ENCODE peak calls at places on chromosome 1, in six cellular contexts. M, J, H, X, F and N are unnamed samples.

GRCh38 chr1:223429313-223429731 is 36.1 kb downstream of the CCDC185 start:
- DNase-seq in F (no peak), X (no peak), J (peak), H (peak), M (no peak), N (no peak)

GRCh38 chr1:1032428-1032827 is 12.5 kb downstream of the AGRN start:
- DNase-seq in F (no peak), H (no peak), J (no peak), M (peak), X (peak), N (no peak)

GRCh38 chr1:17250601-17251000 is 1.7 kb downstream of the PADI3 start:
- DNase-seq in H (no peak), J (peak), X (peak), F (peak), M (no peak), N (no peak)

GRCh38 chr1:23787701-23788100 is 3.2 kb upstream of the LYPLA2 start:
- DNase-seq in F (no peak), J (no peak), M (no peak), H (no peak), X (no peak), N (peak)

GRCh38 chr1:203408485-203409229 is 57.7 kb upstream of the FMOD start:
- DNase-seq in F (peak), M (no peak), J (no peak), H (peak), X (peak), N (peak)

GRCh38 chr1:3533051-3534048 is 78.0 kb downstream of the MEGF6 start:
- DNase-seq in F (no peak), H (no peak), J (no peak), M (no peak), X (no peak), N (no peak)

GRCh38 chr1:83822206-83822605 is 176.7 kb downstream of the TTLL7 start:
- DNase-seq in J (no peak), F (no peak), M (no peak), H (no peak), X (no peak), N (no peak)

GRCh38 chr1:58412071-58412580 is 134.4 kb downstream of the OMA1 start:
- DNase-seq in J (no peak), X (no peak), M (no peak), F (no peak), H (peak), N (no peak)

GRCh38 chr1:224170748-224171478 is 12.1 kb upstream of the DEGS1 start:
- DNase-seq in J (no peak), X (peak), H (peak), M (no peak), F (peak), N (peak)